ENCODE peak calls at places on chromosomes 5 and 9, in five cellular contexts. I is cardiac muscle cell; H is CD4-positive, alpha-beta memory T cell; W is ovary; T is CD8-positive, alpha-beta T cell. R is an unnamed sample. For H3K4me1 and H3K36me3, the result is how much of the 10 kb centered on the place peaks cover.

GRCh38 chr5:172795401-172795977 is 24.5 kb upstream of the DUSP1 start:
- DNase-seq in I (peak), H (no peak), W (peak), T (no peak), R (peak)

GRCh38 chr5:179806250-179807045 is at the start of gene MGAT4B:
- DNase-seq in I (peak), H (peak), W (peak), T (peak), R (peak)

GRCh38 chr5:10789021-10789420 is 28.0 kb upstream of the DAP start:
- DNase-seq in I (peak), H (no peak), W (peak), T (no peak), R (peak)

GRCh38 chr9:76378367-76379073 is 15.7 kb downstream of the RFK start:
- DNase-seq in I (no peak), H (no peak), W (no peak), T (no peak), R (no peak)

GRCh38 chr5:77366717-77367500 is 125.2 kb downstream of the WDR41 start:
- DNase-seq in I (no peak), H (no peak), W (no peak), T (no peak), R (no peak)

GRCh38 chr5:39072915-39073758 is 1.1 kb downstream of the RICTOR start:
- DNase-seq in I (peak), H (peak), W (no peak), T (peak), R (peak)

GRCh38 chr9:126373241-126373640 is 46.6 kb downstream of the MVB12B start:
- DNase-seq in I (no peak), H (no peak), W (no peak), T (no peak), R (peak)

GRCh38 chr5:126007841-126008240 is 415.4 kb upstream of the GRAMD2B start:
- DNase-seq in I (no peak), H (no peak), W (no peak), T (no peak), R (peak)

GRCh38 chr5:10233505-10233904 is 16.2 kb downstream of the ATPSCKMT start:
- DNase-seq in I (peak), H (no peak), W (no peak), T (no peak), R (peak)

GRCh38 chr5:154059039-154059430 is 20.3 kb downstream of the MFAP3 start:
- DNase-seq in I (no peak), H (no peak), W (no peak), T (no peak), R (no peak)

GRCh38 chr9:4143951-4144717 is 155.7 kb downstream of the GLIS3 start:
- DNase-seq in I (peak), H (no peak), W (no peak), T (no peak), R (no peak)

GRCh38 chr5:35780236-35780635 is 76.5 kb upstream of the IL7R start:
- DNase-seq in I (no peak), H (peak), W (no peak), T (peak), R (no peak)

GRCh38 chr5:117376748-117377147 is 802.1 kb upstream of the SEMA6A start:
- DNase-seq in I (no peak), H (no peak), W (no peak), T (no peak), R (no peak)

GRCh38 chr5:176812269-176813259 is 2.2 kb downstream of the UNC5A start:
- DNase-seq in I (peak), H (no peak), W (no peak), T (no peak), R (peak)

GRCh38 chr9:81832571-81833285 is 95.5 kb upstream of the SPATA31D4 start:
- DNase-seq in I (no peak), H (no peak), W (no peak), T (no peak), R (no peak)

GRCh38 chr9:87786423-87786822 is 60.5 kb downstream of the CTSL start:
- DNase-seq in I (no peak), H (no peak), W (no peak), T (no peak), R (no peak)

GRCh38 chr5:39256472-39256871 is 37.1 kb upstream of the FYB1 start:
- DNase-seq in I (peak), H (no peak), W (no peak), T (no peak), R (peak)

GRCh38 chr9:89226076-89226475 is 47.5 kb upstream of the SHC3 start:
- DNase-seq in I (peak), H (no peak), W (no peak), T (no peak), R (peak)

GRCh38 chr9:99336531-99336930 is 114.4 kb downstream of the SEC61B start:
- DNase-seq in I (no peak), H (no peak), W (no peak), T (no peak), R (no peak)

GRCh38 chr5:63686938-63687337 is 275.3 kb downstream of the HTR1A start:
- DNase-seq in I (no peak), H (no peak), W (no peak), T (no peak), R (no peak)

GRCh38 chr9:91914937-91915336 is 35.1 kb downstream of the ROR2 start:
- DNase-seq in I (no peak), H (no peak), W (no peak), T (no peak), R (no peak)

GRCh38 chr5:343461-344401 is 22.2 kb downstream of the AHRR start:
- DNase-seq in I (peak), H (peak), W (peak), T (peak), R (peak)

GRCh38 chr5:14720236-14720923 is 55.9 kb downstream of the OTULIN start:
- DNase-seq in I (peak), H (no peak), W (no peak), T (no peak), R (peak)

GRCh38 chr5:100803391-100803790 is 99.7 kb downstream of the ST8SIA4 start:
- DNase-seq in I (peak), H (no peak), W (no peak), T (no peak), R (peak)

GRCh38 chr9:91026266-91026665 is 224.6 kb downstream of the SYK start:
- DNase-seq in I (no peak), H (no peak), W (no peak), T (no peak), R (no peak)

GRCh38 chr5:178278358-178279023 is 45.9 kb upstream of the PHYKPL start:
- DNase-seq in I (no peak), H (no peak), W (no peak), T (no peak), R (no peak)

GRCh38 chr9:32603914-32604852 is 31.2 kb upstream of the NDUFB6 start:
- DNase-seq in I (no peak), H (no peak), W (no peak), T (no peak), R (no peak)

GRCh38 chr5:155883966-155884555 is 442.9 kb upstream of the SGCD start:
- DNase-seq in I (no peak), H (no peak), W (no peak), T (no peak), R (no peak)

GRCh38 chr9:116355153-116355827 is 201.7 kb downstream of the PAPPA start:
- DNase-seq in I (peak), H (no peak), W (peak), T (no peak), R (no peak)

GRCh38 chr9:73049280-73049679 is 96.4 kb upstream of the ALDH1A1 start:
- DNase-seq in I (no peak), H (no peak), W (no peak), T (no peak), R (no peak)

GRCh38 chr5:149227168-149227826 is 44.4 kb upstream of the AFAP1L1 start:
- DNase-seq in I (peak), H (no peak), W (no peak), T (no peak), R (peak)

GRCh38 chr5:149223081-149223848 is 48.4 kb upstream of the AFAP1L1 start:
- DNase-seq in I (no peak), H (no peak), W (no peak), T (no peak), R (peak)

GRCh38 chr5:149221731-149222342 is 49.8 kb upstream of the AFAP1L1 start:
- DNase-seq in I (peak), H (no peak), W (no peak), T (no peak), R (no peak)

GRCh38 chr5:149221326-149221725 is 50.3 kb upstream of the AFAP1L1 start:
- DNase-seq in I (peak), H (no peak), W (no peak), T (no peak), R (peak)

GRCh38 chr5:149224282-149224681 is 47.4 kb upstream of the AFAP1L1 start:
- DNase-seq in I (no peak), H (no peak), W (no peak), T (no peak), R (no peak)
- H3K4me1 ChIP-seq in I (under half), H (under half), W (under half), T (under half), R (under half)

GRCh38 chr9:84671651-84672467 is 2.3 kb downstream of the NTRK2 start:
- DNase-seq in I (no peak), H (no peak), W (no peak), T (no peak), R (no peak)
- H3K4me3 ChIP-seq in I (no peak), H (no peak), W (no peak), T (no peak), R (no peak)

GRCh38 chr5:50720061-50720460 is 53.6 kb downstream of the PARP8 start:
- DNase-seq in I (no peak), H (no peak), W (no peak), T (no peak), R (no peak)
- H3K36me3 ChIP-seq in I (under half), H (under half), W (under half), T (under half), R (under half)

DNA sequence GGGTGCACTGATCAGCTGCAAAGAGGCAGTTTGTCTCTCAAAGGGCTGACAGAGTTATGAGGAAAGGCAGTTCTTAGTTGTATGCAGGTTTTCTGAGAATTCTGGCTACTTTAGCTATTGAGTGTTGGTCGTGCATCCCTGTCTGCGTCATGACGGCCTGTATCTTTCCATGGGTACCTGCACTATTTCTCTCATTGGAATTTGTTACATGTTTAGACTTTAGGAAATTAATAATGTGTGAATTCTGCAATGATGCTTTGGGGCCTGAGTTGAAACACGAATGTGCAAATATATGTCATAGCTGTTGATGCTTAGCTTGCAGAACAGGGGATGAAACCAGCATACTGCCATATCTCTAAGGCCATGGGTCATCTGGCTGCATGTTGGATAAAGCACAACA is 18.1 kb downstream of the OR2S2 start:
- DNase-seq in I (no peak), H (no peak), W (no peak), T (no peak), R (no peak)
- H3K4me1 ChIP-seq in I (under half), H (half or more), W (under half), T (half or more), R (under half)

GRCh38 chr9:125346351-125346750 is 84.7 kb downstream of the GAPVD1 start:
- DNase-seq in I (no peak), H (no peak), W (no peak), T (no peak), R (no peak)

GRCh38 chr9:125338929-125339328 is 77.3 kb downstream of the GAPVD1 start:
- DNase-seq in I (peak), H (no peak), W (no peak), T (no peak), R (no peak)

GRCh38 chr9:125337282-125337681 is 75.7 kb downstream of the GAPVD1 start:
- DNase-seq in I (peak), H (no peak), W (no peak), T (no peak), R (no peak)

GRCh38 chr9:125343518-125344284 is 82.1 kb downstream of the GAPVD1 start:
- DNase-seq in I (peak), H (no peak), W (no peak), T (no peak), R (peak)

GRCh38 chr9:125341566-125341965 is 79.9 kb downstream of the GAPVD1 start:
- DNase-seq in I (no peak), H (no peak), W (no peak), T (no peak), R (peak)
- H3K4me3 ChIP-seq in I (no peak), H (no peak), W (no peak), T (no peak), R (no peak)